ENCODE peak calls at places on chromosome 11, in five cellular contexts. L is HEK293T, F is neural crest cell, C is DMS 273 treated with DMSO at 0.1 percent for 48 hours, T is BJ. H is an unnamed sample.

GRCh38 chr11:77126861-77127673 is 979 bp upstream of the MYO7A start:
- DNase-seq in L (peak), F (peak), C (no peak), T (no peak), H (peak)

GRCh38 chr11:122168218-122168617 is 52.2 kb upstream of the BLID start:
- DNase-seq in L (no peak), F (no peak), C (no peak), T (no peak), H (no peak)

GRCh38 chr11:74949748-74950127 is 672 bp downstream of the SPCS2 start:
- DNase-seq in L (peak), F (no peak), C (no peak), T (no peak), H (peak)

GRCh38 chr11:131223198-131223975 is 147.0 kb upstream of the NTM start:
- DNase-seq in L (no peak), F (no peak), C (no peak), T (no peak), H (no peak)

GRCh38 chr11:62554377-62554776 is 7.8 kb upstream of the AHNAK start:
- DNase-seq in L (no peak), F (no peak), C (peak), T (no peak), H (no peak)

GRCh38 chr11:67455054-67455453 is at the start of gene CABP4:
- DNase-seq in L (no peak), F (no peak), C (no peak), T (no peak), H (no peak)

GRCh38 chr11:86592659-86593451 is 79.6 kb downstream of the ME3 start:
- DNase-seq in L (peak), F (no peak), C (no peak), T (no peak), H (peak)

GRCh38 chr11:76592025-76592914 is 78.3 kb downstream of the LRRC32 start:
- DNase-seq in L (no peak), F (no peak), C (no peak), T (no peak), H (no peak)

GRCh38 chr11:18757742-18758294 is 31.8 kb upstream of the IGSF22 start:
- DNase-seq in L (no peak), F (no peak), C (no peak), T (no peak), H (no peak)

GRCh38 chr11:114183041-114183511 is 113.1 kb upstream of the NNMT start:
- DNase-seq in L (no peak), F (no peak), C (no peak), T (no peak), H (no peak)

GRCh38 chr11:9078113-9079041 is 13.0 kb downstream of the SCUBE2 start:
- DNase-seq in L (no peak), F (no peak), C (no peak), T (no peak), H (no peak)

GRCh38 chr11:4619514-4619913 is 11.5 kb upstream of the TRIM68 start:
- DNase-seq in L (no peak), F (no peak), C (no peak), T (no peak), H (no peak)

GRCh38 chr11:76209956-76210885 is 3.9 kb upstream of the WNT11 start:
- DNase-seq in L (peak), F (peak), C (no peak), T (no peak), H (peak)

GRCh38 chr11:115623021-115623451 is 118.8 kb upstream of the CADM1 start:
- DNase-seq in L (no peak), F (no peak), C (no peak), T (peak), H (no peak)

GRCh38 chr11:32426819-32427615 is 8.3 kb downstream of the WT1 start:
- DNase-seq in L (no peak), F (peak), C (no peak), T (no peak), H (no peak)

GRCh38 chr11:88297320-88298263 is 39.9 kb downstream of the CTSC start:
- DNase-seq in L (peak), F (no peak), C (no peak), T (no peak), H (peak)

GRCh38 chr11:126392638-126393023 is 37.1 kb downstream of the ST3GAL4 start:
- DNase-seq in L (no peak), F (no peak), C (no peak), T (no peak), H (no peak)

GRCh38 chr11:20452585-20452984 is 65.1 kb downstream of the PRMT3 start:
- DNase-seq in L (no peak), F (no peak), C (no peak), T (no peak), H (no peak)

GRCh38 chr11:75333807-75334140 is 17.7 kb downstream of the ARRB1 start:
- DNase-seq in L (no peak), F (no peak), C (no peak), T (no peak), H (no peak)

GRCh38 chr11:114416441-114416928 is 16.0 kb downstream of the RBM7 start:
- DNase-seq in L (no peak), F (no peak), C (no peak), T (no peak), H (no peak)

GRCh38 chr11:29554000-29554399 is 462.8 kb downstream of the KCNA4 start:
- DNase-seq in L (no peak), F (no peak), C (no peak), T (no peak), H (no peak)

GRCh38 chr11:35390737-35391682 is 28.3 kb downstream of the SLC1A2 start:
- DNase-seq in L (no peak), F (no peak), C (no peak), T (no peak), H (peak)

GRCh38 chr11:66106786-66107599 is 36.9 kb downstream of the PACS1 start:
- DNase-seq in L (no peak), F (no peak), C (no peak), T (no peak), H (no peak)

GRCh38 chr11:30586251-30587144 is at the start of gene MPPED2:
- DNase-seq in L (peak), F (peak), C (no peak), T (no peak), H (no peak)

GRCh38 chr11:117851852-117852251 is 24.6 kb downstream of the FXYD6 start:
- DNase-seq in L (no peak), F (no peak), C (no peak), T (no peak), H (no peak)

GRCh38 chr11:12704049-12704448 is 29.8 kb downstream of the TEAD1 start:
- DNase-seq in L (no peak), F (no peak), C (no peak), T (no peak), H (no peak)

GRCh38 chr11:41056892-41057569 is 402.4 kb downstream of the LRRC4C start:
- DNase-seq in L (no peak), F (no peak), C (no peak), T (no peak), H (no peak)

GRCh38 chr11:36162282-36162825 is 126.9 kb downstream of the COMMD9 start:
- DNase-seq in L (no peak), F (no peak), C (no peak), T (no peak), H (no peak)

GRCh38 chr11:1925373-1926155 is 6.1 kb downstream of the TNNT3 start:
- DNase-seq in L (no peak), F (no peak), C (no peak), T (no peak), H (no peak)

GRCh38 chr11:128313931-128314330 is 273.4 kb downstream of the ETS1 start:
- DNase-seq in L (no peak), F (no peak), C (no peak), T (no peak), H (no peak)

GRCh38 chr11:34564406-34564805 is 50.8 kb upstream of the ELF5 start:
- DNase-seq in L (no peak), F (no peak), C (no peak), T (no peak), H (peak)

GRCh38 chr11:120337133-120337895 is 1.1 kb downstream of the ARHGEF12 start:
- DNase-seq in L (no peak), F (no peak), C (no peak), T (no peak), H (peak)

GRCh38 chr11:57387284-57388030 is 3.0 kb downstream of the PRG2 start:
- DNase-seq in L (no peak), F (no peak), C (no peak), T (no peak), H (no peak)

GRCh38 chr11:65416341-65417185 is 6.0 kb upstream of the NEAT1 start:
- DNase-seq in L (peak), F (peak), C (no peak), T (no peak), H (peak)

H was measured in HT-29.